ENCODE peak calls at places on chromosome 13, in six cellular contexts. One of them, this sample, is unnamed.

GRCh38 chr13:20713014-20713376 is 9.5 kb downstream of the IL17D start:
- DNase-seq in coronary artery: no peak
- DNase-seq in HFF-Myc: no peak
- DNase-seq in right cardiac atrium: peak
- DNase-seq in fibroblast of lung: no peak
- DNase-seq in heart left ventricle: no peak
- DNase-seq in this sample: no peak

GRCh38 chr13:46146898-46147297 is 35.1 kb downstream of the LCP1 start:
- DNase-seq in coronary artery: no peak
- DNase-seq in HFF-Myc: no peak
- DNase-seq in right cardiac atrium: no peak
- DNase-seq in fibroblast of lung: peak
- DNase-seq in heart left ventricle: no peak
- DNase-seq in this sample: no peak

GRCh38 chr13:75635621-75636338 is at the start of gene LMO7:
- DNase-seq in coronary artery: peak
- DNase-seq in HFF-Myc: no peak
- DNase-seq in right cardiac atrium: peak
- DNase-seq in fibroblast of lung: no peak
- DNase-seq in heart left ventricle: peak
- DNase-seq in this sample: no peak

GRCh38 chr13:32804673-32805260 is 211.5 kb upstream of the KL start:
- DNase-seq in coronary artery: no peak
- DNase-seq in HFF-Myc: no peak
- DNase-seq in right cardiac atrium: no peak
- DNase-seq in fibroblast of lung: peak
- DNase-seq in heart left ventricle: no peak
- DNase-seq in this sample: no peak

GRCh38 chr13:95485518-95486144 is 66.9 kb upstream of the CLDN10 start:
- DNase-seq in coronary artery: no peak
- DNase-seq in HFF-Myc: no peak
- DNase-seq in right cardiac atrium: no peak
- DNase-seq in fibroblast of lung: no peak
- DNase-seq in heart left ventricle: no peak
- DNase-seq in this sample: no peak

GRCh38 chr13:34044660-34045080 is 226.7 kb downstream of the RFC3 start:
- DNase-seq in coronary artery: no peak
- DNase-seq in HFF-Myc: peak
- DNase-seq in right cardiac atrium: no peak
- DNase-seq in fibroblast of lung: peak
- DNase-seq in heart left ventricle: no peak
- DNase-seq in this sample: no peak

GRCh38 chr13:102901615-102902305 is 55.9 kb downstream of the ERCC5 start:
- DNase-seq in coronary artery: no peak
- DNase-seq in HFF-Myc: no peak
- DNase-seq in right cardiac atrium: no peak
- DNase-seq in fibroblast of lung: no peak
- DNase-seq in heart left ventricle: no peak
- DNase-seq in this sample: no peak

GRCh38 chr13:112735791-112736190 is 46.0 kb downstream of the ATP11A start:
- DNase-seq in coronary artery: no peak
- DNase-seq in HFF-Myc: no peak
- DNase-seq in right cardiac atrium: no peak
- DNase-seq in fibroblast of lung: no peak
- DNase-seq in heart left ventricle: no peak
- DNase-seq in this sample: no peak

GRCh38 chr13:111058796-111059506 is 56.2 kb upstream of the ARHGEF7 start:
- DNase-seq in coronary artery: no peak
- DNase-seq in HFF-Myc: no peak
- DNase-seq in right cardiac atrium: no peak
- DNase-seq in fibroblast of lung: no peak
- DNase-seq in heart left ventricle: no peak
- DNase-seq in this sample: no peak

GRCh38 chr13:21541980-21542379 is 62.0 kb downstream of the MICU2 start:
- DNase-seq in coronary artery: no peak
- DNase-seq in HFF-Myc: no peak
- DNase-seq in right cardiac atrium: no peak
- DNase-seq in fibroblast of lung: no peak
- DNase-seq in heart left ventricle: no peak
- DNase-seq in this sample: no peak

GRCh38 chr13:66528903-66529576 is 701.1 kb downstream of the PCDH9 start:
- DNase-seq in coronary artery: no peak
- DNase-seq in HFF-Myc: no peak
- DNase-seq in right cardiac atrium: no peak
- DNase-seq in fibroblast of lung: no peak
- DNase-seq in heart left ventricle: no peak
- DNase-seq in this sample: no peak

GRCh38 chr13:91134773-91135124 is 212.7 kb upstream of the MIR17HG start:
- DNase-seq in coronary artery: no peak
- DNase-seq in HFF-Myc: no peak
- DNase-seq in right cardiac atrium: no peak
- DNase-seq in fibroblast of lung: no peak
- DNase-seq in heart left ventricle: no peak
- DNase-seq in this sample: no peak

GRCh38 chr13:91482427-91482826 is 84.0 kb downstream of the GPC5 start:
- DNase-seq in coronary artery: no peak
- DNase-seq in HFF-Myc: no peak
- DNase-seq in right cardiac atrium: no peak
- DNase-seq in fibroblast of lung: no peak
- DNase-seq in heart left ventricle: no peak
- DNase-seq in this sample: no peak

GRCh38 chr13:111031531-111031961 is 83.6 kb upstream of the ARHGEF7 start:
- DNase-seq in coronary artery: no peak
- DNase-seq in HFF-Myc: peak
- DNase-seq in right cardiac atrium: no peak
- DNase-seq in fibroblast of lung: peak
- DNase-seq in heart left ventricle: no peak
- DNase-seq in this sample: no peak

GRCh38 chr13:65943711-65944110 is 1286.4 kb downstream of the PCDH9 start:
- DNase-seq in coronary artery: no peak
- DNase-seq in HFF-Myc: no peak
- DNase-seq in right cardiac atrium: no peak
- DNase-seq in fibroblast of lung: peak
- DNase-seq in heart left ventricle: no peak
- DNase-seq in this sample: no peak

GRCh38 chr13:110410000-110410399 is 102.9 kb downstream of the COL4A2 start:
- DNase-seq in coronary artery: peak
- DNase-seq in HFF-Myc: no peak
- DNase-seq in right cardiac atrium: no peak
- DNase-seq in fibroblast of lung: no peak
- DNase-seq in heart left ventricle: no peak
- DNase-seq in this sample: no peak

GRCh38 chr13:73765651-73766384 is 368.4 kb downstream of the KLF12 start:
- DNase-seq in coronary artery: no peak
- DNase-seq in HFF-Myc: peak
- DNase-seq in right cardiac atrium: peak
- DNase-seq in fibroblast of lung: peak
- DNase-seq in heart left ventricle: peak
- DNase-seq in this sample: peak

GRCh38 chr13:71320452-71320851 is 546.6 kb downstream of the DACH1 start:
- DNase-seq in coronary artery: no peak
- DNase-seq in HFF-Myc: peak
- DNase-seq in right cardiac atrium: no peak
- DNase-seq in fibroblast of lung: peak
- DNase-seq in heart left ventricle: no peak
- DNase-seq in this sample: no peak

GRCh38 chr13:24680921-24681585 is 845 bp downstream of the ATP12A start:
- DNase-seq in coronary artery: no peak
- DNase-seq in HFF-Myc: no peak
- DNase-seq in right cardiac atrium: no peak
- DNase-seq in fibroblast of lung: no peak
- DNase-seq in heart left ventricle: no peak
- DNase-seq in this sample: no peak

GRCh38 chr13:24683370-24683769 is 3.2 kb downstream of the ATP12A start:
- DNase-seq in coronary artery: no peak
- DNase-seq in HFF-Myc: no peak
- DNase-seq in right cardiac atrium: no peak
- DNase-seq in fibroblast of lung: no peak
- DNase-seq in heart left ventricle: no peak
- DNase-seq in this sample: no peak

GRCh38 chr13:24683833-24684599 is 3.8 kb downstream of the ATP12A start:
- DNase-seq in coronary artery: no peak
- DNase-seq in HFF-Myc: no peak
- DNase-seq in right cardiac atrium: peak
- DNase-seq in fibroblast of lung: peak
- DNase-seq in heart left ventricle: peak
- DNase-seq in this sample: no peak

GRCh38 chr13:24681930-24682329 is 1.7 kb downstream of the ATP12A start:
- DNase-seq in coronary artery: no peak
- DNase-seq in HFF-Myc: no peak
- DNase-seq in right cardiac atrium: no peak
- DNase-seq in fibroblast of lung: no peak
- DNase-seq in heart left ventricle: no peak
- DNase-seq in this sample: no peak

GRCh38 chr13:24682353-24682752 is 2.1 kb downstream of the ATP12A start:
- DNase-seq in coronary artery: no peak
- DNase-seq in HFF-Myc: no peak
- DNase-seq in right cardiac atrium: no peak
- DNase-seq in fibroblast of lung: no peak
- DNase-seq in heart left ventricle: no peak
- DNase-seq in this sample: no peak
- H3K4me3 ChIP-seq in coronary artery: no peak
- H3K4me3 ChIP-seq in HFF-Myc: no peak
- H3K4me3 ChIP-seq in right cardiac atrium: no peak
- H3K4me3 ChIP-seq in fibroblast of lung: no peak
- H3K4me3 ChIP-seq in heart left ventricle: no peak
- H3K4me3 ChIP-seq in this sample: no peak

GRCh38 chr13:56622840-56623239 is 517.9 kb upstream of the PRR20A start:
- DNase-seq in coronary artery: no peak
- DNase-seq in HFF-Myc: no peak
- DNase-seq in right cardiac atrium: no peak
- DNase-seq in fibroblast of lung: no peak
- DNase-seq in heart left ventricle: no peak
- DNase-seq in this sample: no peak
- H3K4me3 ChIP-seq in coronary artery: no peak
- H3K4me3 ChIP-seq in HFF-Myc: no peak
- H3K4me3 ChIP-seq in right cardiac atrium: no peak
- H3K4me3 ChIP-seq in fibroblast of lung: no peak
- H3K4me3 ChIP-seq in heart left ventricle: no peak
- H3K4me3 ChIP-seq in this sample: no peak

GRCh38 chr13:80783926-80784325 is 443.0 kb upstream of the SPRY2 start:
- DNase-seq in coronary artery: no peak
- DNase-seq in HFF-Myc: no peak
- DNase-seq in right cardiac atrium: no peak
- DNase-seq in fibroblast of lung: peak
- DNase-seq in heart left ventricle: peak
- DNase-seq in this sample: no peak
- H3K4me3 ChIP-seq in coronary artery: no peak
- H3K4me3 ChIP-seq in HFF-Myc: no peak
- H3K4me3 ChIP-seq in right cardiac atrium: no peak
- H3K4me3 ChIP-seq in fibroblast of lung: no peak
- H3K4me3 ChIP-seq in heart left ventricle: no peak
- H3K4me3 ChIP-seq in this sample: no peak

GRCh38 chr13:51643882-51644281 is 59.6 kb downstream of the WDFY2 start:
- DNase-seq in coronary artery: no peak
- DNase-seq in HFF-Myc: peak
- DNase-seq in right cardiac atrium: no peak
- DNase-seq in fibroblast of lung: peak
- DNase-seq in heart left ventricle: no peak
- DNase-seq in this sample: no peak
- H3K4me3 ChIP-seq in coronary artery: no peak
- H3K4me3 ChIP-seq in HFF-Myc: no peak
- H3K4me3 ChIP-seq in right cardiac atrium: no peak
- H3K4me3 ChIP-seq in fibroblast of lung: peak
- H3K4me3 ChIP-seq in heart left ventricle: no peak
- H3K4me3 ChIP-seq in this sample: no peak

GRCh38 chr13:99969368-99969933 is 2.1 kb downstream of the ZIC5 start:
- DNase-seq in coronary artery: no peak
- DNase-seq in HFF-Myc: no peak
- DNase-seq in right cardiac atrium: no peak
- DNase-seq in fibroblast of lung: no peak
- DNase-seq in heart left ventricle: no peak
- DNase-seq in this sample: no peak

GRCh38 chr13:99969934-99970760 is 1.4 kb downstream of the ZIC5 start:
- DNase-seq in coronary artery: no peak
- DNase-seq in HFF-Myc: no peak
- DNase-seq in right cardiac atrium: no peak
- DNase-seq in fibroblast of lung: no peak
- DNase-seq in heart left ventricle: no peak
- DNase-seq in this sample: no peak

GRCh38 chr13:99968521-99969367 is 2.8 kb downstream of the ZIC5 start:
- DNase-seq in coronary artery: no peak
- DNase-seq in HFF-Myc: no peak
- DNase-seq in right cardiac atrium: no peak
- DNase-seq in fibroblast of lung: no peak
- DNase-seq in heart left ventricle: no peak
- DNase-seq in this sample: no peak

GRCh38 chr13:99967498-99967883 is 4.1 kb downstream of the ZIC5 start:
- DNase-seq in coronary artery: no peak
- DNase-seq in HFF-Myc: no peak
- DNase-seq in right cardiac atrium: no peak
- DNase-seq in fibroblast of lung: no peak
- DNase-seq in heart left ventricle: no peak
- DNase-seq in this sample: no peak

DNA sequence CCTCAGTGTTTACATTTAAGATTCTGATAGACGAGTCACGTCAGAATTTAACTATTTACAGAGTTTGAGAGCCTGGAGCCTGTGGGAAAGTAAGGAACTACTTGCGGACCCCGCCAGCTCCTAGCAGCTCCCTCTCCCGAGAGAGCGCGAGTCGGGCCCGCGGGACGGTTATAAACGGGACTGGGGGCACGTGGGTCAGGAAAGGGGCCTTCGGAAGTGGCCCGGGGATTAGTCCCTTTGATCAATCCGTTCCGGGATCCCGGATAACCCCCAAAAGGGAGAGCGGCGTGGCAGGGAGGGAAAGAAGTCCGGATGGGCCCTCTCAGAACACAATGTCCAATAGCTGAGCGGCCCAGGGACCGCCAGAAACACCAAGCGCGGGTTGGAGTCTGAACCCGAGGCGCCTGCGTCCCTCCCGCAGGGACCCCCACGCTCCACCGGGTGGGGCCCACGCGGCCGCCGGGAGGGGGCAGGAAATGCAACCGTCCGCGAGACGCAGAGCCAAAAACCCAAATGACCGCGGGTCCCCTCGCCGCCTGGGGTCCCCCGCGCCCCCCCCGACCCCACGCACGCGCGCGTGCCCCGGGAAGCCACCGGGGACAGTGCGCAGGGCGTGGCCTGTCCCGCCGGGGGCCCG is 3.6 kb downstream of the ZIC5 start:
- DNase-seq in coronary artery: no peak
- DNase-seq in HFF-Myc: no peak
- DNase-seq in right cardiac atrium: no peak
- DNase-seq in fibroblast of lung: no peak
- DNase-seq in heart left ventricle: no peak
- DNase-seq in this sample: no peak
- H3K4me3 ChIP-seq in coronary artery: peak
- H3K4me3 ChIP-seq in HFF-Myc: no peak
- H3K4me3 ChIP-seq in right cardiac atrium: peak
- H3K4me3 ChIP-seq in fibroblast of lung: no peak
- H3K4me3 ChIP-seq in heart left ventricle: peak
- H3K4me3 ChIP-seq in this sample: no peak

GRCh38 chr13:98300956-98301641 is 124.0 kb upstream of the RNF113B start:
- DNase-seq in coronary artery: no peak
- DNase-seq in HFF-Myc: no peak
- DNase-seq in right cardiac atrium: no peak
- DNase-seq in fibroblast of lung: peak
- DNase-seq in heart left ventricle: no peak
- DNase-seq in this sample: no peak
- H3K4me3 ChIP-seq in coronary artery: no peak
- H3K4me3 ChIP-seq in HFF-Myc: no peak
- H3K4me3 ChIP-seq in right cardiac atrium: no peak
- H3K4me3 ChIP-seq in fibroblast of lung: no peak
- H3K4me3 ChIP-seq in heart left ventricle: no peak
- H3K4me3 ChIP-seq in this sample: no peak

GRCh38 chr13:76745246-76746200 is 140.7 kb downstream of the KCTD12 start:
- DNase-seq in coronary artery: no peak
- DNase-seq in HFF-Myc: no peak
- DNase-seq in right cardiac atrium: no peak
- DNase-seq in fibroblast of lung: no peak
- DNase-seq in heart left ventricle: no peak
- DNase-seq in this sample: no peak
- H3K4me3 ChIP-seq in coronary artery: no peak
- H3K4me3 ChIP-seq in HFF-Myc: no peak
- H3K4me3 ChIP-seq in right cardiac atrium: no peak
- H3K4me3 ChIP-seq in fibroblast of lung: no peak
- H3K4me3 ChIP-seq in heart left ventricle: no peak
- H3K4me3 ChIP-seq in this sample: no peak

This sample was measured in uterus.